ENCODE peak calls at places on chromosomes 13 and 19, in nine cellular contexts. J is GM23338, R is OCI-LY7, P is neural progenitor cell, W is PC-3, N is HCT116, T is MM.1S, S is hepatocyte, Q is SK-N-SH. L is an unnamed sample.

GRCh38 chr19:53172892-53173291 is 14.0 kb upstream of the ZNF347 start:
- DNase-seq in R (no peak), T (no peak), S (no peak), J (no peak), N (no peak), P (no peak), W (no peak), Q (no peak), L (no peak)

GRCh38 chr13:114055766-114056165 is 76.7 kb downstream of the RASA3 start:
- DNase-seq in T (no peak), P (no peak), Q (no peak), W (no peak), N (no peak), J (no peak), S (no peak), R (no peak), L (no peak)

GRCh38 chr13:94224670-94225069 is 254.8 kb downstream of the DCT start:
- DNase-seq in P (peak; percentile 19), R (no peak), T (no peak), S (no peak), J (peak; percentile 26), W (no peak), N (no peak), Q (no peak), L (no peak)

GRCh38 chr13:99203601-99204579 is 3.2 kb downstream of the UBAC2 start:
- DNase-seq in J (no peak), W (no peak), T (no peak), N (no peak), P (no peak), S (no peak), Q (no peak), R (no peak), L (no peak)

GRCh38 chr13:112447761-112448603 is 71.8 kb downstream of the SPACA7 start:
- DNase-seq in Q (peak; percentile 18), T (no peak), P (no peak), N (no peak), W (no peak), J (no peak), R (no peak), S (no peak), L (no peak)

GRCh38 chr13:68050746-68051145 is 820.6 kb upstream of the PCDH9 start:
- DNase-seq in J (no peak), S (no peak), Q (no peak), W (peak; percentile 6), R (no peak), P (no peak), T (no peak), N (no peak), L (no peak)

GRCh38 chr19:38079926-38080380 is 144.1 kb downstream of the DPF1 start:
- DNase-seq in Q (no peak), W (peak; percentile 86), S (no peak), R (peak; percentile 70), P (no peak), T (peak; percentile 65), J (peak; percentile 12), N (no peak), L (peak; percentile 93)

GRCh38 chr13:41842029-41842428 is 118.9 kb downstream of the VWA8 start:
- DNase-seq in P (no peak), N (no peak), R (no peak), Q (no peak), W (no peak), J (no peak), S (peak; percentile 31), T (no peak), L (no peak)

GRCh38 chr13:110070511-110071120 is 236.3 kb downstream of the COL4A1 start:
- DNase-seq in J (no peak), T (no peak), S (no peak), P (no peak), N (no peak), W (peak; percentile 59), R (no peak), Q (no peak), L (peak; percentile 82)

GRCh38 chr19:42069619-42070293 is at the start of gene GRIK5:
- DNase-seq in Q (peak; percentile 77), N (no peak), J (peak; percentile 66), P (peak; percentile 65), S (peak; percentile 35), T (no peak), W (no peak), R (no peak), L (peak; percentile 21)

GRCh38 chr19:42066075-42066754 is 3.8 kb downstream of the GRIK5 start:
- DNase-seq in N (no peak), R (no peak), S (no peak), T (no peak), J (peak; percentile 84), W (peak; percentile 40), P (peak; percentile 70), Q (peak; percentile 97), L (peak; percentile 32)

GRCh38 chr19:42067315-42067888 is 2.6 kb downstream of the GRIK5 start:
- DNase-seq in R (no peak), J (no peak), T (no peak), P (no peak), N (no peak), S (no peak), W (no peak), Q (no peak), L (no peak)

GRCh38 chr19:42068756-42069571 is 1.0 kb downstream of the GRIK5 start:
- DNase-seq in Q (peak; percentile 67), N (no peak), P (peak; percentile 50), S (no peak), R (no peak), T (no peak), W (no peak), J (peak; percentile 51), L (no peak)

DNA sequence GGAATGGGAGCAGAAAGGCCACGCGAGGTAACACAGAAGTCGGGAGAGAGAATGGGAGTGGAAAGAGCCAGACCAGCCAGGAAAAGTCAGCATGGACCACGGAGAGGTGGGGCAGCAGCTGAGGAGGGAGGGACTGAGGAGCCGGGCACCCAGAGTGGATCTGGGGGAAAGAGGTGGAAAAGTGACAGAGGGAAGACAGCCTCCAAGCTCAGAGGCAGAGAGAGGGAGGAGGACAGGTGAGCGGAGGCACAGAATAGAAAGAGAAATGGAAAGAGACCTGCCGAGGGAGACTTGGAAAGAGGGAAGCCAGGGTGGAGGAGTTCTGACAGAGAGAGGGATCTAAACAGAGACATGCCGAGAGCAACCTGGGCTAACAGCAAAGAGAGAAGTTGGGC is 1.6 kb downstream of the GRIK5 start:
- DNase-seq in J (no peak), P (no peak), W (no peak), R (no peak), N (no peak), T (no peak), S (no peak), Q (no peak), L (no peak)
- H2AFZ ChIP-seq in J (no peak overlapping the region), P (no peak overlapping the region), W (no peak overlapping the region), R (no peak overlapping the region), N (no peak overlapping the region), T (no peak overlapping the region), S (no peak overlapping the region), Q (no peak overlapping the region), L (no peak overlapping the region)

GRCh38 chr13:34967851-34968562 is 25.9 kb downstream of the NBEA start:
- DNase-seq in N (no peak), J (no peak), W (peak; percentile 51), Q (no peak), T (no peak), P (no peak), S (no peak), R (no peak), L (no peak)
- TF ChIP-seq EZH2phosphoT487 in N (no peak), J (no peak), W (no peak), Q (no peak), T (no peak), P (no peak), S (no peak), R (no peak), L (no peak)

GRCh38 chr13:73622375-73622774 is 511.8 kb downstream of the KLF12 start:
- DNase-seq in S (no peak), N (no peak), W (no peak), Q (no peak), P (no peak), T (no peak), J (no peak), R (no peak), L (no peak)
- H2AFZ ChIP-seq in S (no peak overlapping the region), N (no peak overlapping the region), W (no peak overlapping the region), Q (no peak overlapping the region), P (no peak overlapping the region), T (no peak overlapping the region), J (no peak overlapping the region), R (no peak overlapping the region), L (no peak overlapping the region)

GRCh38 chr19:48152552-48152951 is 17.6 kb downstream of the LIG1 start:
- DNase-seq in Q (peak; percentile 65), T (peak; percentile 64), R (peak; percentile 64), N (peak; percentile 18), S (peak; percentile 61), P (peak; percentile 61), J (peak; percentile 69), W (peak; percentile 67), L (peak; percentile 57)
- TF ChIP-seq EZH2phosphoT487 in Q (no peak), T (no peak), R (no peak), N (no peak), S (no peak), P (no peak), J (no peak), W (no peak), L (no peak)

DNA sequence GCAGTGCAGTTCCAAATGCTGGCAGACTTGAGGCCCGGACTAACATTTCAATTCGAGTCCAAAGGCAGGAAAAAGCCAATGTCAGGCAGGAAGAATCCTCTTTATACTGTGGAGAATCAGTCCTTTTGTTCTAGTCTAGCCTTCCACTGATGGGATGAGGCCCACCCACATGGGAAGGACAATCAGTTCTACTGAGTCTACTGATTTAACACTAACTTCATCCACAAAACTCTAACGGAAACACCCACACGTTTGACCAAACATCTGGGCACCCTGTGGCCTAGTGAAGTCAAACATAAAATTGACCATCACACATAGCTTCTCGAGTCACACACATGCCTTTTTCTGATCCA is 100.3 kb downstream of the UBL3 start:
- DNase-seq in Q (no peak), T (no peak), W (no peak), S (no peak), R (no peak), P (no peak), N (no peak), J (no peak), L (no peak)
- H2AFZ ChIP-seq in Q (no peak overlapping the region), T (no peak overlapping the region), W (peak overlapping the region; percentile 7), S (no peak overlapping the region), R (no peak overlapping the region), P (no peak overlapping the region), N (no peak overlapping the region), J (no peak overlapping the region), L (peak overlapping the region; percentile 69)

GRCh38 chr13:73401769-73402168 is 343.0 kb downstream of the KLF5 start:
- DNase-seq in J (peak; percentile 36), T (no peak), Q (no peak), N (no peak), W (no peak), S (no peak), P (no peak), R (no peak), L (no peak)
- TF ChIP-seq EZH2phosphoT487 in J (no peak), T (no peak), Q (no peak), N (no peak), W (no peak), S (no peak), P (no peak), R (no peak), L (no peak)

L was measured in GM23248.